ENCODE peak calls at places on chromosomes 12 and 14, in four cellular contexts. Z, S, L and Y are unnamed samples.

GRCh38 chr12:106276032-106276728 is 26.4 kb upstream of the TCP11L2 start:
- DNase-seq in Z (no peak), S (no peak), L (peak; percentile 65), Y (no peak)

GRCh38 chr12:118017926-118018325 is 1.4 kb downstream of the RFC5 start:
- DNase-seq in Z (no peak), S (no peak), L (no peak), Y (no peak)

GRCh38 chr12:107335802-107336570 is 242.6 kb upstream of the CRY1 start:
- DNase-seq in Z (no peak), S (no peak), L (no peak), Y (no peak)

GRCh38 chr14:53027031-53027430 is 76.2 kb upstream of the FERMT2 start:
- DNase-seq in Z (no peak), S (no peak), L (no peak), Y (no peak)

GRCh38 chr12:32568241-32568640 is 110.9 kb upstream of the DNM1L start:
- DNase-seq in Z (peak; percentile 90), S (peak; percentile 87), L (no peak), Y (no peak)

GRCh38 chr14:61475316-61475715 is 153.9 kb downstream of the PRKCH start:
- DNase-seq in Z (peak; percentile 84), S (peak; percentile 74), L (no peak), Y (peak; percentile 44)

GRCh38 chr14:91309756-91310280 is 65.3 kb upstream of the GPR68 start:
- DNase-seq in Z (no peak), S (no peak), L (no peak), Y (no peak)

GRCh38 chr12:89497467-89497866 is 27.1 kb downstream of the GALNT4 start:
- DNase-seq in Z (peak; percentile 14), S (peak; percentile 36), L (no peak), Y (no peak)

GRCh38 chr14:68544150-68544892 is 248.5 kb downstream of the ZFP36L1 start:
- DNase-seq in Z (peak; percentile 100), S (peak; percentile 85), L (no peak), Y (peak; percentile 30)

GRCh38 chr14:22071001-22071400 is 397.4 kb upstream of the OR4E1 start:
- DNase-seq in Z (no peak), S (no peak), L (peak; percentile 38), Y (no peak)

GRCh38 chr12:57001448-57001906 is 4.9 kb downstream of the ZBTB39 start:
- DNase-seq in Z (peak; percentile 60), S (peak; percentile 76), L (no peak), Y (peak; percentile 83)

GRCh38 chr14:97166497-97166896 is 369.3 kb downstream of the VRK1 start:
- DNase-seq in Z (no peak), S (no peak), L (no peak), Y (no peak)

GRCh38 chr12:103778781-103779180 is 62.3 kb downstream of the NT5DC3 start:
- DNase-seq in Z (no peak), S (no peak), L (no peak), Y (no peak)

GRCh38 chr14:91415794-91416743 is 1.6 kb downstream of the CCDC88C start:
- DNase-seq in Z (no peak), S (peak; percentile 47), L (peak; percentile 88), Y (peak; percentile 33)

GRCh38 chr14:105070760-105071137 is 5.5 kb upstream of the GPR132 start:
- DNase-seq in Z (no peak), S (no peak), L (peak; percentile 56), Y (no peak)

GRCh38 chr12:44015333-44015941 is 179.6 kb downstream of the TMEM117 start:
- DNase-seq in Z (peak; percentile 66), S (peak; percentile 56), L (peak; percentile 32), Y (peak; percentile 17)

GRCh38 chr12:111084605-111085004 is 164.2 kb upstream of the MYL2 start:
- DNase-seq in Z (no peak), S (no peak), L (no peak), Y (no peak)

GRCh38 chr14:96653597-96653996 is 143.6 kb upstream of the VRK1 start:
- DNase-seq in Z (no peak), S (no peak), L (no peak), Y (no peak)

GRCh38 chr12:130973109-130973508 is 19.4 kb downstream of the ADGRD1 start:
- DNase-seq in Z (no peak), S (no peak), L (no peak), Y (no peak)

GRCh38 chr14:96817750-96818666 is 20.8 kb downstream of the VRK1 start:
- DNase-seq in Z (no peak), S (no peak), L (no peak), Y (no peak)

GRCh38 chr12:7134371-7135166 is 4.4 kb downstream of the CLSTN3 start:
- DNase-seq in Z (no peak), S (no peak), L (no peak), Y (no peak)
- TF ChIP-seq FOS in Z (no peak), S (no peak), L (no peak), Y (no peak)

DNA sequence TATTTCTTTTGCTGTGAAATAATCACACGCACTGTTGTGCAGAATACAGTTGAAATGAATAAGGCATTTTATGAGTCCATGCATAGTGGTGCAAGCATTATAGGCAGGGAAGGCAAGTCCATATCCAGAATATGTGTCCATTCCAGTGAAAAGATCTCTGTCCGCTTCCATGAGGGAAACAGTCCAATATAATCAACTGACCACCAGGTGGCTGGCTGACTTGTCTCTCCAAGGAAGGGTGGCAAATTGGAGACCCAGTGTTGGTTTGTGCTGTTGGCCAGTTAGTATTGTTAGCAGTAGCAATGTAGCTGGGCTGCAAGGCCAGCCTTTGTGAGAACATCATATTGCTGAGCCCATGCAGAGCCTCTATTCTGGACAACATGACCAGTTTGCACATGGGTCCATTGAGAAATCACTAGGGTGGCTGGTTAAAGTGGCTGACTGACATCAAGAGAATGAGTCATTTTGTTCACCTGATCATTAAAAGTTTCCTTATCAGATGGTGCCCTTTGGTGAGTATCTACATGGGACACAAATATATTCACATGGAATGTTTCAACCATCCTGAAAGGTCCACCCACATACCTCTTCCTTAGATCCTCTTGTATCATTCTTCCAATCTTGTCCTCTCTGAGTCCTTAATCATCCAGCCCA is 17.3 kb upstream of the YAF2 start:
- DNase-seq in Z (no peak), S (no peak), L (no peak), Y (peak; percentile 12)
- TF ChIP-seq FOS in Z (no peak), S (no peak), L (no peak), Y (no peak)

DNA sequence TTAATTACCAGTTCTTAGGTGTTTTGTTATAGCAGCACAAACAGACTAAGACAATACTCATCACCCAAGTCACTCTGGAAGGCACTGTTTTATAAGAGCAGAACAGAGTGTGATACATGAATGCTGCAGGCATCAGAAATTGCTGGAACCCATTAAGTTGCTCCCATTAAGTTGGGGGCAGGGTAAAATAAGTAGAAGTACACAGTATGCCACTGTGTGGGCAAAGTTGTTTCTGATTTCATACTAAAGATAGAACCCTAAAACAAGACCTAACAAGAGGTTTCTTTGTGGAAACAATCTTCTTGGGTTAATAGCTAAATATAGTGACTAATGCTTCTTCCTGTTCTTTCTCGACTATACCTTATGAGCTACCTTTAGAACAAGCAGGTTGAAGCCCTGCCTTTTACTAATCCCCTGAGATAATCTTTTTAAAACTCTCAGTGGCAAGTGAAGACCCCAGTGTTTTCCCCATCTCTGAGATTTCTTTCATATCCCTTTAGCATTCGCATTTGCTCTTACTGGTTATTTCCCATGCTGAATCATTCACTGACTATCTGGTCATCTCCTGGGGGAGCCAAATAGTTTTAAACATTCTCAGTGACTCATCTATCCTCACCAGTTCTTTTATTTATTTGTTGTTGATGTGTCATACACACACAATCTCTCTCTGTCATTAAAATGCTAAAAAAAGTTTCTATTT is 52.3 kb downstream of the SOCS2 start:
- DNase-seq in Z (peak; percentile 98), S (peak; percentile 54), L (peak; percentile 63), Y (peak; percentile 66)
- TF ChIP-seq FOS in Z (peak; percentile 100), S (peak; percentile 92), L (no peak), Y (peak; percentile 41)

GRCh38 chr12:121441555-121441954 is 41.6 kb downstream of the RNF34 start:
- DNase-seq in Z (no peak), S (no peak), L (no peak), Y (no peak)

GRCh38 chr12:121443911-121444841 is 44.3 kb downstream of the RNF34 start:
- DNase-seq in Z (no peak), S (no peak), L (no peak), Y (no peak)

GRCh38 chr12:121442028-121442948 is 42.4 kb downstream of the RNF34 start:
- DNase-seq in Z (no peak), S (no peak), L (no peak), Y (no peak)

GRCh38 chr12:121444842-121445202 is 44.9 kb downstream of the RNF34 start:
- DNase-seq in Z (no peak), S (no peak), L (no peak), Y (no peak)

DNA sequence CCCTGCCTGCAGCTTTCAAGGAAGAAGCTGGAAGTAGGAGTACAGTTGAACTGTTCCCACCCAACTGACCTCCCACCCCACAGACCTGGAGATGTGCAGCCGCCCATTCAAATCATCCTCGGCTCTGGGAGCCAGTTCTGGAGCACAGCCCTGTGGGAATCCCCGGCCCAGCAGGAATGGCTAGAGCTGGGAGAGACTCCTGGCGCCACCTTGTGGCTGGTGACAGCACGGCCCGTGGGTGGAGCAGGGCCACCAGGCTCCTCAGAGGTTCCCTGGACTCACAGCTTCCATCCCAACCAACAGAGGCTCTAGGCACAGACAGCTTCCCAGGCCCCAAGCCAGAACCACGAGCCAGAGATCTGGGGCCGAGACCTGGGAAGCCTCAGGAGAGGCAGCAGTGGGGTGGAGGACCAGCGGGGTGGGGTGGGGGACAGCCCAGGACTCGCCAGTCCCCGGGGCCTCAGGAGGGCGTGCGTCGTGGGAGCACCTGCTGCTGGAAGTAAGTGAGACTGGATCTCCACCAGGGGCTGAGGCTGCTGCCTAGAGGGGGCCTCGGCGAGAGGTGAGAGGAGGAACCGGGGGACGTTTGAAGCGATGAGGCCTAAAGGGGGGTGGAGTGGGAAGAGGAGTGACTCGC is 43.4 kb downstream of the RNF34 start:
- DNase-seq in Z (peak; percentile 70), S (peak; percentile 65), L (no peak), Y (peak; percentile 78)
- TF ChIP-seq FOS in Z (no peak), S (no peak), L (no peak), Y (no peak)

GRCh38 chr14:58465425-58465824 is 37.9 kb downstream of the KIAA0586 start:
- DNase-seq in Z (peak; percentile 70), S (peak; percentile 10), L (no peak), Y (no peak)
- TF ChIP-seq FOS in Z (no peak), S (peak; percentile 5), L (no peak), Y (no peak)

DNA sequence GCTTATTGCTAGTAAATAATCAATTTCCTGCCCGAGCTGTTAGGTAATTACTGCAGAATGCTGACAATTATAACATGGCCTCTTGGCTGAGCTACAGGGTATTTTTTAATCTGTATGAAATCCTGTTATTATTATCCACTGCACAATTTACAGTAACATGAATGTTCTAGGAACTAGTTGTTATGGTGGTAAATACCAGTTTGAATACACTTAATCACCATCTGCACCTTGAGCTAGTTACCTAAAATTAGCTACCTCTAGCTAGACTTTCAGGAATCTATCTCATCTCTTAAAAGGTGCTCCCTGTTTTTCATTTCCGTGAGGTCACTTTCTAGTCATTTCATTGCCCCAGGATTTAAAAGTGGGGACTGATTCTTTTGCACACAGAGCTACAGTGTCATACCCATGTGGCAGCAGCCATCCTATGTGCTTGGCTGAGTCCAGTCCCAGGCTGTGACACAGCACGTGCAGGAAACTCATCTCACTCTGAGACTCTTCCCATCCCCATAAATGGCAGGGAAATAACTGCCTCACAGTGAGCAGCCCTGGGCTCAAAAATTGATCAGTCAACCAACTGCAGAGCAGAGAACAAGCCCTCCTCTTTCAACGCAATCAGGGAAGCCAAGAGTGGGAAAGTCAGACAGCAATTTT is 37.6 kb downstream of the DCP1B start:
- DNase-seq in Z (no peak), S (no peak), L (no peak), Y (no peak)
- TF ChIP-seq FOS in Z (no peak), S (no peak), L (no peak), Y (no peak)

GRCh38 chr12:113381237-113381636 is 22.4 kb downstream of the SDS start:
- DNase-seq in Z (no peak), S (no peak), L (no peak), Y (no peak)
- TF ChIP-seq FOS in Z (no peak), S (no peak), L (no peak), Y (no peak)

GRCh38 chr12:4984971-4985370 is 58.7 kb upstream of the KCNA5 start:
- DNase-seq in Z (no peak), S (no peak), L (no peak), Y (no peak)
- TF ChIP-seq FOS in Z (no peak), S (no peak), L (no peak), Y (no peak)